ENCODE peak calls at places on chromosomes 6 and 20, in four cellular contexts. A is CD8-positive, alpha-beta T cell; N is heart left ventricle; X is testis. V is an unnamed sample.

GRCh38 chr6:112560651-112561050 is 213.5 kb downstream of the RFPL4B start:
- DNase-seq in N (no peak), X (no peak), A (no peak), V (no peak)

GRCh38 chr6:73631849-73632248 is 21.9 kb downstream of the SLC17A5 start:
- DNase-seq in X (no peak), N (no peak), A (no peak), V (no peak)

GRCh38 chr6:151452750-151453427 is 963 bp upstream of the RMND1 start:
- DNase-seq in X (peak; percentile 60), A (no peak), N (no peak), V (peak; percentile 52)

GRCh38 chr6:56862415-56863175 is 92.3 kb upstream of the BEND6 start:
- DNase-seq in A (no peak), N (no peak), X (no peak), V (no peak)

GRCh38 chr6:158631678-158632537 is 12.6 kb downstream of the DYNLT1 start:
- DNase-seq in A (no peak), N (peak; percentile 86), X (peak; percentile 80), V (peak; percentile 93)

GRCh38 chr6:42009844-42010184 is 40.5 kb upstream of the TAF8 start:
- DNase-seq in A (no peak), N (no peak), X (no peak), V (no peak)

GRCh38 chr6:163248051-163248450 is 166.5 kb upstream of the QKI start:
- DNase-seq in A (no peak), N (no peak), X (peak; percentile 36), V (no peak)

GRCh38 chr6:78701407-78701806 is 165.9 kb upstream of the IRAK1BP1 start:
- DNase-seq in N (no peak), X (no peak), A (no peak), V (no peak)

GRCh38 chr20:57959018-57959417 is 249.2 kb upstream of the PMEPA1 start:
- DNase-seq in X (no peak), A (no peak), N (no peak), V (no peak)

GRCh38 chr6:149965191-149966020 is 1.7 kb downstream of the ULBP1 start:
- DNase-seq in N (peak; percentile 69), A (no peak), X (no peak), V (no peak)

GRCh38 chr6:79878142-79878748 is 69.1 kb downstream of the ELOVL4 start:
- DNase-seq in X (peak; percentile 78), N (no peak), A (no peak), V (peak; percentile 64)

GRCh38 chr6:92577077-92577719 is 842.2 kb downstream of the EPHA7 start:
- DNase-seq in X (no peak), A (no peak), N (no peak), V (no peak)

GRCh38 chr20:36572701-36573102 is 695 bp upstream of the TGIF2 start:
- DNase-seq in X (peak; percentile 38), N (no peak), A (peak; percentile 41), V (no peak)

GRCh38 chr6:142279350-142280180 is 22.2 kb upstream of the ADGRG6 start:
- DNase-seq in A (no peak), N (no peak), X (no peak), V (no peak)

GRCh38 chr6:45667265-45667664 is 289.5 kb upstream of the SUPT3H start:
- DNase-seq in X (no peak), N (no peak), A (no peak), V (no peak)

GRCh38 chr6:148186916-148187315 is 155.7 kb upstream of the SASH1 start:
- DNase-seq in X (no peak), A (no peak), N (no peak), V (no peak)

GRCh38 chr6:67863346-67863745 is 771.7 kb upstream of the ADGRB3 start:
- DNase-seq in X (no peak), A (no peak), N (no peak), V (no peak)

GRCh38 chr20:47815416-47815806 is 30.1 kb upstream of the SULF2 start:
- DNase-seq in X (no peak), A (no peak), N (no peak), V (no peak)

GRCh38 chr6:109456710-109457595 is 1.4 kb upstream of the MICAL1 start:
- DNase-seq in N (no peak), A (no peak), X (peak; percentile 74), V (peak; percentile 81)

GRCh38 chr6:159113223-159113622 is 56.0 kb upstream of the FNDC1 start:
- DNase-seq in A (no peak), X (no peak), N (no peak), V (no peak)

GRCh38 chr20:40767530-40767924 is 78.5 kb upstream of the MAFB start:
- DNase-seq in A (no peak), N (no peak), X (no peak), V (no peak)

GRCh38 chr6:27505209-27506027 is 32.5 kb upstream of the ZNF184 start:
- DNase-seq in N (no peak), A (peak; percentile 26), X (peak; percentile 80), V (no peak)

GRCh38 chr20:19269737-19270325 is 57.4 kb downstream of the SLC24A3 start:
- DNase-seq in X (no peak), N (no peak), A (no peak), V (no peak)

GRCh38 chr6:30555428-30556005 is 772 bp downstream of the GNL1 start:
- DNase-seq in X (peak; percentile 57), A (no peak), N (peak; percentile 75), V (peak; percentile 70)

GRCh38 chr20:50110141-50111047 is 2.6 kb downstream of the UBE2V1 start:
- DNase-seq in X (no peak), A (no peak), N (no peak), V (no peak)

GRCh38 chr6:6964675-6965074 is 143.1 kb upstream of the RREB1 start:
- DNase-seq in X (no peak), A (no peak), N (no peak), V (no peak)

GRCh38 chr6:139625998-139626975 is 251.8 kb upstream of the CITED2 start:
- DNase-seq in A (no peak), N (no peak), X (no peak), V (peak; percentile 27)

GRCh38 chr6:22399693-22400092 is 102.9 kb upstream of the PRL start:
- DNase-seq in N (no peak), A (no peak), X (no peak), V (no peak)

GRCh38 chr20:44901972-44902371 is 7.9 kb upstream of the PABPC1L start:
- DNase-seq in N (no peak), A (no peak), X (no peak), V (no peak)

GRCh38 chr20:2065111-2065510 is 36.5 kb upstream of the STK35 start:
- DNase-seq in N (no peak), A (no peak), X (no peak), V (no peak)

GRCh38 chr6:130922922-130923321 is 95.7 kb downstream of the SMLR1 start:
- DNase-seq in N (no peak), A (no peak), X (no peak), V (no peak)

GRCh38 chr6:109349419-109349987 is 32.8 kb downstream of the CD164 start:
- DNase-seq in N (no peak), A (no peak), X (peak; percentile 21), V (peak; percentile 51)

GRCh38 chr6:39387785-39388184 is 65.3 kb upstream of the KCNK16 start:
- DNase-seq in A (no peak), X (no peak), N (no peak), V (no peak)

GRCh38 chr6:43951063-43951755 is 176.0 kb downstream of the MRPL14 start:
- DNase-seq in X (peak; percentile 46), N (no peak), A (no peak), V (peak; percentile 83)

GRCh38 chr20:40778894-40779496 is 90.0 kb upstream of the MAFB start:
- DNase-seq in A (no peak), N (no peak), X (no peak), V (no peak)

GRCh38 chr6:3229566-3230274 is 2.3 kb upstream of the TUBB2B start:
- DNase-seq in X (no peak), N (no peak), A (no peak), V (no peak)

GRCh38 chr6:167403427-167403826 is 78.5 kb downstream of the TTLL2 start:
- DNase-seq in A (no peak), N (no peak), X (no peak), V (no peak)
- H3K9me3 ChIP-seq in A (no peaks in the 10 kb centered on the region), N (no peaks in the 10 kb centered on the region), X (no peaks in the 10 kb centered on the region), V (no peaks in the 10 kb centered on the region)

GRCh38 chr6:37709250-37709931 is 11.7 kb upstream of the MDGA1 start:
- DNase-seq in N (no peak), X (no peak), A (no peak), V (no peak)

GRCh38 chr6:37712508-37712907 is 14.8 kb upstream of the MDGA1 start:
- DNase-seq in A (no peak), X (no peak), N (peak; percentile 9), V (no peak)

GRCh38 chr6:37710616-37711015 is 12.9 kb upstream of the MDGA1 start:
- DNase-seq in A (no peak), X (no peak), N (no peak), V (no peak)

GRCh38 chr6:37709932-37710565 is 12.4 kb upstream of the MDGA1 start:
- DNase-seq in N (no peak), X (no peak), A (no peak), V (no peak)

GRCh38 chr6:37711331-37711924 is 13.7 kb upstream of the MDGA1 start:
- DNase-seq in N (no peak), X (no peak), A (no peak), V (no peak)
- H3K4me3 ChIP-seq in N (no peak overlapping the region), X (no peak overlapping the region), A (no peak overlapping the region), V (no peak overlapping the region)

GRCh38 chr6:134757911-134758361 is 192.0 kb downstream of the ALDH8A1 start:
- DNase-seq in N (no peak), X (no peak), A (no peak), V (no peak)
- H3K4me1 ChIP-seq in N (no peaks in the 10 kb centered on the region), X (no peaks in the 10 kb centered on the region), A (no peaks in the 10 kb centered on the region), V (no peaks in the 10 kb centered on the region)

DNA sequence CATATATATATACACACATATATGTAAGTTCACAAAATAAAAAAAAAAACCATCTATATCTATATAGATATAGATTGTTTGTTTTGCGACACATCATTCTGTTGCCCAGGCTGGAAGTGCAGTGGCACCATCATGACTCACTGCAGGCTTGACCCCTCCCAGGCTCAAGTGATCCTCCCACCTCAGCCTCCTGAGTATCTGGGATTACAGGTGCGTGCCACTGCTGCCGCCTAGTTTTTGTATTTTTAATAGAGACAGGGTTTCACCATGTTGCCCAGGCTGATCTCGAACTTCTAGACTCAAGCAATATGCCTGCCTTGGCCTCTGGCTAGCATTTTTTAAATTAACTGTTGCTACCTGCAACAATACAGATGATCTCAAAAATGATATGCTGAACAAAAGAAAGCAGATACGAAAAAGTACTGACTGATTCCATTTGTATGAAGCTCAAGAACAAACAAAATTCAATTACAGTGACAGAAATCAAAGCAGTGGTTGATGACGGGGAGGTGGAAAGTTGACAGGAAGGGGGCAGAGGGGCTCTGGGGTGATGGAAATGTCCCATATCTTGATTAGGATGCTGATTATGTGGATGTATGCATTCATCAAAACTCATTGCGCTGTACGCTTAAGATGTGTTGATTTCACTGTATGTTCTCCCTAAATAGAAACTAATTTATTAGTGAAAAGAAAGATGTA is 49.6 kb downstream of the ATXN1 start:
- DNase-seq in X (no peak), N (no peak), A (peak; percentile 11), V (no peak)
- H3K9me3 ChIP-seq in X (no peaks in the 10 kb centered on the region), N (no peaks in the 10 kb centered on the region), A (no peaks in the 10 kb centered on the region), V (no peaks in the 10 kb centered on the region)

DNA sequence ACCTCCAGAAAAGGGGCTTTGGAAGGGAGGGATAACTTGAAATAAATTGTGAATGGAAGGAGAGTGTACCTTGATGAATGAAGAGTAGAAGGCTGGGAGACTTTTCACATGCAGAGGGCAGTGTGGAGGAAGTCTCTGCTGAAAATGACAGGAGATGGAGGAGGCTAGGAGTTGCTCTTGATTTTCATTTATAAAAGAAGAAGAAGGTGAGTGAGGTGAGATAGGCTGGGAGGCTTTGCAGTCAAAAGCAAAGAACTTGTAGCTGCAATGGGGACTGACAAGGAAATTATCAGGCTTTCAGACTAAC is 1.4 kb downstream of the HCRTR2 start:
- DNase-seq in N (no peak), A (no peak), X (no peak), V (no peak)
- H3K4me3 ChIP-seq in N (no peak overlapping the region), A (no peak overlapping the region), X (no peak overlapping the region), V (no peak overlapping the region)

V was measured in right cardiac atrium.